ENCODE peak calls at places on chromosomes 11 and 22, in seven cellular contexts. R is GM13976; O is activated T-cell treated with anti-CD3 and anti-CD28 coated beads, Interleukin-2, amount 50 U/mL, for 4 hours; X is stimulated activated CD4-positive, alpha-beta T cell treated with anti-CD3 and anti-CD28 coated beads, Interleukin-2, amount 100 ng/mL, for 4 hours; A is endothelial cell; V is endodermal cell; Z is HFF-Myc. D is an unnamed sample.

GRCh38 chr11:65321828-65322495 is 7.3 kb downstream of the CDC42EP2 start:
- DNase-seq in R (no peak), O (no peak), X (no peak), A (no peak), V (no peak), Z (no peak), D (no peak)

GRCh38 chr22:36197065-36197440 is 4.6 kb downstream of the APOL4 start:
- DNase-seq in R (no peak), O (no peak), X (no peak), A (peak), V (peak), Z (no peak), D (no peak)

GRCh38 chr22:20118572-20119020 is 1.6 kb upstream of the TRMT2A start:
- DNase-seq in R (no peak), O (no peak), X (no peak), A (no peak), V (no peak), Z (no peak), D (no peak)

GRCh38 chr11:2870955-2871720 is 14.4 kb downstream of the CDKN1C start:
- DNase-seq in R (no peak), O (no peak), X (no peak), A (no peak), V (no peak), Z (no peak), D (no peak)

GRCh38 chr11:134554106-134554505 is 142.1 kb upstream of the B3GAT1 start:
- DNase-seq in R (no peak), O (no peak), X (no peak), A (no peak), V (peak), Z (no peak), D (no peak)

GRCh38 chr11:85721191-85721590 is 35.2 kb upstream of the CCDC89 start:
- DNase-seq in R (no peak), O (no peak), X (no peak), A (no peak), V (no peak), Z (peak), D (no peak)

GRCh38 chr11:24375896-24376295 is 121.0 kb upstream of the LUZP2 start:
- DNase-seq in R (no peak), O (no peak), X (no peak), A (no peak), V (no peak), Z (no peak), D (no peak)

GRCh38 chr11:1502971-1503707 is 16.6 kb upstream of the MOB2 start:
- DNase-seq in R (no peak), O (no peak), X (no peak), A (no peak), V (no peak), Z (no peak), D (no peak)

GRCh38 chr22:23696326-23696851 is 5.6 kb downstream of the RGL4 start:
- DNase-seq in R (peak), O (peak), X (peak), A (no peak), V (no peak), Z (no peak), D (peak)

GRCh38 chr22:33519140-33519973 is 400.9 kb downstream of the LARGE1 start:
- DNase-seq in R (peak), O (no peak), X (no peak), A (peak), V (peak), Z (peak), D (no peak)

GRCh38 chr11:36265793-36266628 is 23.2 kb downstream of the COMMD9 start:
- DNase-seq in R (peak), O (peak), X (peak), A (peak), V (peak), Z (no peak), D (no peak)

GRCh38 chr11:72069787-72070251 is 10.5 kb downstream of the NUMA1 start:
- DNase-seq in R (no peak), O (no peak), X (no peak), A (no peak), V (peak), Z (peak), D (peak)

GRCh38 chr11:118276422-118276821 is 12.3 kb upstream of the MPZL2 start:
- DNase-seq in R (no peak), O (no peak), X (no peak), A (no peak), V (no peak), Z (no peak), D (no peak)

GRCh38 chr11:33329705-33330329 is 72.6 kb downstream of the HIPK3 start:
- DNase-seq in R (peak), O (peak), X (peak), A (peak), V (peak), Z (peak), D (peak)

D was measured in natural killer cell treated with Interleukin-12 subunit alpha and Interleukin-12 subunit beta and Interleukin-15 and Interleukin-18, amount 100 ng/mL, for 72 hours.